ENCODE peak calls at places on chromosome 7, in eight cellular contexts. X, E, L, H, W, N, U and P are unnamed samples.

GRCh38 chr7:81430761-81431160 is 339.1 kb downstream of the HGF start:
- DNase-seq in X (no peak), E (no peak), L (no peak), H (no peak), W (no peak), N (no peak), U (no peak), P (no peak)

GRCh38 chr7:125059861-125060456 is 130.3 kb upstream of the POT1 start:
- DNase-seq in X (no peak), E (peak), L (no peak), H (no peak), W (no peak), N (no peak), U (no peak), P (peak)

GRCh38 chr7:149291036-149291835 is 29.2 kb downstream of the ZNF783 start:
- DNase-seq in X (no peak), E (no peak), L (no peak), H (peak), W (no peak), N (no peak), U (no peak), P (no peak)

GRCh38 chr7:111098011-111098925 is 7.3 kb downstream of the LRRN3 start:
- DNase-seq in X (no peak), E (peak), L (peak), H (no peak), W (no peak), N (no peak), U (peak), P (no peak)

GRCh38 chr7:27779873-27780272 is 39.9 kb downstream of the TAX1BP1 start:
- DNase-seq in X (no peak), E (no peak), L (no peak), H (no peak), W (no peak), N (no peak), U (no peak), P (no peak)

GRCh38 chr7:91164948-91165845 is 99.0 kb upstream of the FZD1 start:
- DNase-seq in X (no peak), E (peak), L (no peak), H (no peak), W (no peak), N (no peak), U (no peak), P (peak)

GRCh38 chr7:5773661-5774086 is 7.8 kb downstream of the RNF216 start:
- DNase-seq in X (no peak), E (peak), L (no peak), H (no peak), W (no peak), N (no peak), U (peak), P (no peak)

GRCh38 chr7:103791894-103792293 is 197.6 kb downstream of the RELN start:
- DNase-seq in X (no peak), E (no peak), L (no peak), H (no peak), W (no peak), N (no peak), U (no peak), P (no peak)

GRCh38 chr7:94336009-94336408 is 58.7 kb upstream of the COL1A2 start:
- DNase-seq in X (no peak), E (peak), L (no peak), H (no peak), W (no peak), N (no peak), U (no peak), P (no peak)

GRCh38 chr7:70406419-70407189 is 725.3 kb upstream of the GALNT17 start:
- DNase-seq in X (no peak), E (no peak), L (no peak), H (no peak), W (no peak), N (no peak), U (no peak), P (no peak)

GRCh38 chr7:12127490-12127889 is 83.6 kb upstream of the TMEM106B start:
- DNase-seq in X (no peak), E (no peak), L (no peak), H (no peak), W (no peak), N (no peak), U (no peak), P (no peak)

GRCh38 chr7:128008141-128008540 is 23.1 kb downstream of the LRRC4 start:
- DNase-seq in X (no peak), E (no peak), L (no peak), H (no peak), W (no peak), N (no peak), U (no peak), P (no peak)

GRCh38 chr7:7323352-7323751 is 141.0 kb downstream of the C1GALT1 start:
- DNase-seq in X (no peak), E (no peak), L (no peak), H (no peak), W (no peak), N (no peak), U (no peak), P (no peak)

GRCh38 chr7:25216837-25217236 is 11.4 kb downstream of the NPVF start:
- DNase-seq in X (no peak), E (peak), L (no peak), H (no peak), W (no peak), N (no peak), U (peak), P (peak)

GRCh38 chr7:141676618-141677017 is 25.3 kb downstream of the DENND11 start:
- DNase-seq in X (no peak), E (no peak), L (no peak), H (no peak), W (no peak), N (no peak), U (no peak), P (no peak)

GRCh38 chr7:158811461-158811860 is 17.8 kb downstream of the ESYT2 start:
- DNase-seq in X (no peak), E (peak), L (no peak), H (no peak), W (no peak), N (no peak), U (no peak), P (no peak)

GRCh38 chr7:75945297-75946168 is 30.6 kb downstream of the POR start:
- DNase-seq in X (peak), E (peak), L (no peak), H (no peak), W (no peak), N (no peak), U (no peak), P (no peak)

GRCh38 chr7:129435414-129435829 is 1.2 kb downstream of the STRIP2 start:
- DNase-seq in X (no peak), E (no peak), L (no peak), H (no peak), W (no peak), N (no peak), U (no peak), P (no peak)

GRCh38 chr7:127708788-127709187 is 56.8 kb downstream of the SND1 start:
- DNase-seq in X (no peak), E (peak), L (peak), H (no peak), W (peak), N (peak), U (peak), P (peak)

GRCh38 chr7:100887186-100887954 is 2.1 kb downstream of the UFSP1 start:
- DNase-seq in X (peak), E (no peak), L (no peak), H (no peak), W (peak), N (no peak), U (no peak), P (peak)

GRCh38 chr7:101701153-101701794 is 72.2 kb upstream of the MYL10 start:
- DNase-seq in X (no peak), E (no peak), L (no peak), H (no peak), W (peak), N (no peak), U (no peak), P (no peak)

GRCh38 chr7:115099906-115100305 is 178.0 kb downstream of the MDFIC start:
- DNase-seq in X (no peak), E (peak), L (no peak), H (no peak), W (no peak), N (no peak), U (no peak), P (no peak)

GRCh38 chr7:106216517-106217088 is 68.2 kb downstream of the NAMPT start:
- DNase-seq in X (no peak), E (peak), L (no peak), H (no peak), W (peak), N (no peak), U (peak), P (no peak)

GRCh38 chr7:128740996-128741395 is 1.8 kb downstream of the CALU start:
- DNase-seq in X (no peak), E (no peak), L (no peak), H (no peak), W (no peak), N (no peak), U (no peak), P (no peak)

GRCh38 chr7:45717537-45718235 is 143.5 kb downstream of the ADCY1 start:
- DNase-seq in X (no peak), E (no peak), L (no peak), H (no peak), W (no peak), N (no peak), U (no peak), P (no peak)

GRCh38 chr7:91243591-91244368 is 20.5 kb upstream of the FZD1 start:
- DNase-seq in X (no peak), E (peak), L (no peak), H (no peak), W (no peak), N (no peak), U (no peak), P (no peak)

GRCh38 chr7:106064329-106064728 is 47.8 kb downstream of the SYPL1 start:
- DNase-seq in X (no peak), E (no peak), L (no peak), H (no peak), W (peak), N (no peak), U (no peak), P (no peak)

GRCh38 chr7:55157347-55158105 is 138.7 kb downstream of the EGFR start:
- DNase-seq in X (no peak), E (no peak), L (no peak), H (no peak), W (no peak), N (no peak), U (no peak), P (no peak)

GRCh38 chr7:739455-739963 is 12.4 kb upstream of the PRKAR1B start:
- DNase-seq in X (peak), E (no peak), L (no peak), H (no peak), W (no peak), N (no peak), U (no peak), P (no peak)

GRCh38 chr7:102198557-102198956 is 88.1 kb upstream of the SH2B2 start:
- DNase-seq in X (no peak), E (no peak), L (no peak), H (no peak), W (no peak), N (no peak), U (no peak), P (no peak)

GRCh38 chr7:113285411-113285810 is 167.1 kb upstream of the SMIM30 start:
- DNase-seq in X (no peak), E (peak), L (no peak), H (no peak), W (no peak), N (no peak), U (no peak), P (no peak)

GRCh38 chr7:133912916-133913697 is 214.0 kb upstream of the LRGUK start:
- DNase-seq in X (no peak), E (peak), L (no peak), H (no peak), W (no peak), N (no peak), U (no peak), P (no peak)

GRCh38 chr7:17939670-17940301 is 508 bp downstream of the SNX13 start:
- DNase-seq in X (no peak), E (peak), L (no peak), H (no peak), W (peak), N (no peak), U (no peak), P (peak)

GRCh38 chr7:12303507-12303906 is 92.4 kb downstream of the TMEM106B start:
- DNase-seq in X (no peak), E (no peak), L (no peak), H (no peak), W (no peak), N (no peak), U (no peak), P (no peak)

GRCh38 chr7:84801396-84801795 is 385.5 kb downstream of the SEMA3D start:
- DNase-seq in X (no peak), E (no peak), L (no peak), H (no peak), W (no peak), N (no peak), U (no peak), P (no peak)

GRCh38 chr7:152587366-152587765 is 88.6 kb downstream of the XRCC2 start:
- DNase-seq in X (no peak), E (no peak), L (no peak), H (no peak), W (no peak), N (no peak), U (no peak), P (no peak)

GRCh38 chr7:139108256-139109187 is 998 bp downstream of the ZC3HAV1 start:
- DNase-seq in X (peak), E (peak), L (peak), H (no peak), W (peak), N (no peak), U (no peak), P (peak)

GRCh38 chr7:10802011-10802410 is 171.7 kb upstream of the PHF14 start:
- DNase-seq in X (no peak), E (no peak), L (no peak), H (no peak), W (no peak), N (no peak), U (no peak), P (no peak)

GRCh38 chr7:80795174-80795573 is 123.7 kb downstream of the SEMA3C start:
- DNase-seq in X (no peak), E (no peak), L (no peak), H (no peak), W (no peak), N (no peak), U (no peak), P (no peak)

GRCh38 chr7:137488038-137488437 is 144.5 kb upstream of the PTN start:
- DNase-seq in X (no peak), E (peak), L (no peak), H (no peak), W (no peak), N (no peak), U (no peak), P (no peak)
- TF ChIP-seq CTCF in X (no peak), E (peak), L (no peak), H (peak), W (no peak), N (no peak), U (no peak), P (no peak)

GRCh38 chr7:135211179-135211945 is at the start of gene WDR91:
- DNase-seq in X (peak), E (peak), L (peak), H (peak), W (peak), N (peak), U (peak), P (peak)
- TF ChIP-seq CTCF in X (no peak), E (no peak), L (no peak), H (no peak), W (no peak), N (no peak), U (no peak), P (no peak)

DNA sequence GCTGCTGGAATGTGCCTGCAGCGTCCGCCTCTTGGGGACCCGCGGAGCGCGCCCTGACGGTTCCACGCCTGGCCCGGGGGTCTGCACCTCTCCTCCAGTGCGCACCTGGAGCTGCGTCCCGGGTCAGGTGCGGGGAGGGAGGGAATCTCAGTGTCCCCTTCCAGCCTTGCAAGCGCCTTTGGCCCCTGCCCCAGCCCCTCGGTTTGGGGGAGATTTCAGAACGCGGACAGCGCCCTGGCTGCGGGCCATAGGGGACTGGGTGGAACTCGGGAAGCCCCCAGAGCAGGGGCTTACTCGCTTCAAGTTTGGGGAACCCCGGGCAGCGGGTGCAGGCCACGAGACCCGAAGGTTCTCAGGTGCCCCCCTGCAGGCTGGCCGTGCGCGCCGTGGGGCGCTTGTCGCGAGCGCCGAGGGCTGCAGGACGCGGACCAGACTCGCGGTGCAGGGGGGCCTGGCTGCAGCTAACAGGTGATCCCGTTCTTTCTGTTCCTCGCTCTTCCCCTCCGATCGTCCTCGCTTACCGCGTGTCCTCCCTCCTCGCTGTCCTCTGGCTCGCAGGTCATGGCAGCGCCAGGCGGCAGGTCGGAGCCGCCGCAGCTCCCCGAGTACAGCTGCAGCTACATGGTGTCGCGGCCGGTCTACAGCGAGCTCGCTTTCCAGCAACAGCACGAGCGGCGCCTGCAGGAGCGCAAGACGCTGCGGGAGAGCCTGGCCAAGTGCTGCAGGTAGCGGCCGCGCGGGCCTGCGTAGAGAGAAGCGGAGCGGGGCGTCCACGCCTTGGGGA is 645 bp downstream of the SLC26A4 start:
- DNase-seq in X (peak), E (peak), L (peak), H (no peak), W (peak), N (no peak), U (no peak), P (peak)
- TF ChIP-seq CTCF in X (no peak), E (no peak), L (no peak), H (no peak), W (no peak), N (no peak), U (no peak), P (peak)

GRCh38 chr7:43926193-43927043 is at the start of gene UBE2D4:
- DNase-seq in X (peak), E (peak), L (peak), H (peak), W (peak), N (peak), U (peak), P (peak)
- TF ChIP-seq CTCF in X (no peak), E (no peak), L (no peak), H (no peak), W (no peak), N (no peak), U (no peak), P (peak)

GRCh38 chr7:135601182-135601581 is 43.5 kb downstream of the NUP205 start:
- DNase-seq in X (no peak), E (peak), L (no peak), H (no peak), W (no peak), N (no peak), U (no peak), P (no peak)

GRCh38 chr7:135597181-135597925 is 39.6 kb downstream of the NUP205 start:
- DNase-seq in X (no peak), E (peak), L (no peak), H (no peak), W (no peak), N (no peak), U (no peak), P (no peak)

GRCh38 chr7:135602304-135602703 is 44.6 kb downstream of the NUP205 start:
- DNase-seq in X (no peak), E (peak), L (no peak), H (no peak), W (no peak), N (no peak), U (no peak), P (no peak)

GRCh38 chr7:135599471-135599870 is 41.8 kb downstream of the NUP205 start:
- DNase-seq in X (no peak), E (no peak), L (no peak), H (no peak), W (no peak), N (no peak), U (no peak), P (no peak)

GRCh38 chr7:135597926-135598305 is 40.2 kb downstream of the NUP205 start:
- DNase-seq in X (no peak), E (no peak), L (no peak), H (no peak), W (no peak), N (no peak), U (no peak), P (no peak)
- TF ChIP-seq CTCF in X (no peak), E (no peak), L (no peak), H (no peak), W (no peak), N (no peak), U (no peak), P (no peak)

DNA sequence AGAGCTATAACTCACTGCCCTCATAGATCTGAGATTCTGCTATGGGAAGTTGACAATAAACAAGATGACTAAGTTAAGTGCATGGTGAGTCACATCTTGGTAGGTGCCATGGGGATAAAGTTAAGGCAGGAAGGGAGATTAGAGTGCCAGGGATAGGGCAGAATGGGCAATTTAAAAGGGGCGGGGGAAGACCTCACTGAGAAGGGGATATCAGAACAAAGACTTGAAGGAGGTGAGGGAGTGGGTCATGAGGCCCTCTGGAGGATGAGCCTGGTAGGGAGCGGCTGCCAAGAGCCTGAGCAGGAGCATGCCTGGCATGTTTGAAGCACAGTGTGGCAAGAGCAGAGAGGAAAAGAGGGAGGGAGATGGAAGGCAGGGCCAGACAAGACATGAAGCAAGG is 34.8 kb upstream of the INMT start:
- DNase-seq in X (no peak), E (no peak), L (peak), H (no peak), W (no peak), N (no peak), U (peak), P (no peak)
- TF ChIP-seq CTCF in X (no peak), E (no peak), L (no peak), H (no peak), W (no peak), N (no peak), U (no peak), P (no peak)

DNA sequence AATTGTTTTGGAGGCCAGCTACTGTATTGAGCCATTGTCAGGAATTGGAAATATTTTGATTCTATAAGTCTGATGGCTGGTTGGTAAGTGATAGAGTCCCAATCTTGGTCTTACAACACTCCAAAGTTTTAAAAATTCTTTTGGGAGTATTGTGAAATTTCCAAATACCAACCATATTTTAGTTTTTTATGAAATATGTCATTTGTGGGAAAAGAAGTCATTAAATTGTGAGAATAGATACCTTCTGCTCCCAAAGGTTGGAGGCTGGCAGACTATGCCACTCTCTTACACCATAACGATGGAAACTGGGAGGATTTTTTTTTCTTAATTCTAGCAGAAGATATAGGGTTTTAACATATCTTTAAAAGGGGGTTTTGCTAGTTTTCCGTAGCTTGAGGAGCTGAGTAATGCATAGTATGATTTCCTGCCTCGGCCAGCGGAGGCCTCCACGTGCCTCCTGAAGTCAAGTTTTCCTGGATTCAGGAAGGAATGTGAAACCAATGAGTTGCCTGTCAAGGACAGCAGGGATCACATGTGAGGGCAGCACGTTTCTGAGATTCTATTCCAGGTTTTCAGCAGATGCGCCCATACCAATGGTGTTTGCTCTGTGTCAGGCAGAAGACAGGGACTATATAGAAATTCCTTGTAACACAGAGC is 92.2 kb upstream of the LAMB4 start:
- DNase-seq in X (no peak), E (peak), L (peak), H (no peak), W (no peak), N (no peak), U (no peak), P (no peak)
- TF ChIP-seq CTCF in X (no peak), E (no peak), L (no peak), H (peak), W (no peak), N (no peak), U (no peak), P (no peak)